ENCODE peak calls at places on chromosomes 1 and 21, in five cellular contexts. R is hepatocyte, Q is Peyer's patch, W is A673, D is right atrium auricular region. O is an unnamed sample.
A peak's percentile ranks its signal among the peaks of the same experiment; 100 is the strongest.

GRCh38 chr1:41639332-41639936 is 155.0 kb upstream of the EDN2 start:
- DNase-seq in R (no peak), Q (no peak), W (peak; percentile 56), D (no peak), O (peak; percentile 33)

GRCh38 chr1:67733741-67734690 is 49.0 kb downstream of the GADD45A start:
- DNase-seq in R (no peak), Q (no peak), W (no peak), D (no peak), O (peak; percentile 74)

GRCh38 chr21:46131721-46132651 is 23.4 kb downstream of the FTCD start:
- DNase-seq in R (no peak), Q (no peak), W (no peak), D (no peak), O (no peak)

GRCh38 chr1:220432408-220432807 is 95.5 kb upstream of the MARK1 start:
- DNase-seq in R (peak; percentile 51), Q (no peak), W (no peak), D (no peak), O (no peak)

GRCh38 chr1:86419277-86419903 is 4.6 kb upstream of the CLCA2 start:
- DNase-seq in R (peak; percentile 15), Q (no peak), W (peak; percentile 56), D (no peak), O (no peak)

GRCh38 chr1:185529673-185530072 is 204.5 kb upstream of the HMCN1 start:
- DNase-seq in R (no peak), Q (no peak), W (no peak), D (no peak), O (no peak)

GRCh38 chr1:223628233-223628632 is 37.3 kb downstream of the CAPN8 start:
- DNase-seq in R (peak; percentile 63), Q (no peak), W (peak; percentile 78), D (no peak), O (peak; percentile 56)

GRCh38 chr1:234515411-234515810 is 36.4 kb upstream of the TARBP1 start:
- DNase-seq in R (peak; percentile 44), Q (no peak), W (no peak), D (no peak), O (no peak)

GRCh38 chr21:14988760-14989159 is 76.0 kb downstream of the NRIP1 start:
- DNase-seq in R (no peak), Q (no peak), W (no peak), D (no peak), O (no peak)

GRCh38 chr1:119341372-119341947 is 27.1 kb upstream of the HAO2 start:
- DNase-seq in R (peak; percentile 34), Q (no peak), W (no peak), D (no peak), O (no peak)

GRCh38 chr1:150925080-150925479 is 1.1 kb upstream of the SETDB1 start:
- DNase-seq in R (no peak), Q (peak; percentile 38), W (no peak), D (no peak), O (no peak)

GRCh38 chr1:210477328-210477924 is 148.7 kb downstream of the HHAT start:
- DNase-seq in R (no peak), Q (no peak), W (no peak), D (no peak), O (no peak)

GRCh38 chr1:193104496-193104905 is 713 bp downstream of the GLRX2 start:
- DNase-seq in R (peak; percentile 70), Q (peak; percentile 38), W (peak; percentile 60), D (no peak), O (no peak)

GRCh38 chr1:19861034-19861433 is 21.2 kb upstream of the OTUD3 start:
- DNase-seq in R (peak; percentile 70), Q (no peak), W (peak; percentile 47), D (no peak), O (no peak)

GRCh38 chr1:33825506-33825905 is 38.4 kb upstream of the HMGB4 start:
- DNase-seq in R (no peak), Q (no peak), W (no peak), D (peak; percentile 21), O (peak; percentile 24)

GRCh38 chr1:53342735-53343470 is 15.0 kb upstream of the LRP8 start:
- DNase-seq in R (no peak), Q (no peak), W (no peak), D (no peak), O (no peak)

DNA sequence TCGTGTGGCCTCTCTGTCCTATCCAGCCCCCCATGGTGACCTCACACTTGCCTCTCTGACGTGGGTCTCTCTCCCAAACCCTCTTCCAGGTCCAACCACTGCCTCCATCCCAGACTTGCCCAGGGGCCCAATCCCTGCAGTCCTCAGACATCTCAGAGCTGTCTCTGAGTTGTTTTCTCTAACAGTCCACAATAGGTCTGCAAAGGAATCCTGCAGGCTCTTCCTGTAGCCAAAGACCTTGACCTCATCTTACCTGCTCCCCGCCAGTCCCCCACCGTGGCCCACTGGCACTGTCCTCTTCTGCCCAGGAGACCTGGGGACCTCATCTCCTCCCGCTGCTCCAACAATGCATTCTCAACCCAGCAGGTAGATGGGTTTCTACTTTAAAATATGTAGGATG is 10.0 kb downstream of the RNF187 start:
- DNase-seq in R (no peak), Q (no peak), W (no peak), D (no peak), O (no peak)
- H3K4me1 ChIP-seq in R (no peaks in the 10 kb centered on the region), Q (peaks cover 12% of the 10 kb centered on the region), W (peaks cover 3% of the 10 kb centered on the region), D (peaks cover 11% of the 10 kb centered on the region), O (peaks cover 4% of the 10 kb centered on the region)

DNA sequence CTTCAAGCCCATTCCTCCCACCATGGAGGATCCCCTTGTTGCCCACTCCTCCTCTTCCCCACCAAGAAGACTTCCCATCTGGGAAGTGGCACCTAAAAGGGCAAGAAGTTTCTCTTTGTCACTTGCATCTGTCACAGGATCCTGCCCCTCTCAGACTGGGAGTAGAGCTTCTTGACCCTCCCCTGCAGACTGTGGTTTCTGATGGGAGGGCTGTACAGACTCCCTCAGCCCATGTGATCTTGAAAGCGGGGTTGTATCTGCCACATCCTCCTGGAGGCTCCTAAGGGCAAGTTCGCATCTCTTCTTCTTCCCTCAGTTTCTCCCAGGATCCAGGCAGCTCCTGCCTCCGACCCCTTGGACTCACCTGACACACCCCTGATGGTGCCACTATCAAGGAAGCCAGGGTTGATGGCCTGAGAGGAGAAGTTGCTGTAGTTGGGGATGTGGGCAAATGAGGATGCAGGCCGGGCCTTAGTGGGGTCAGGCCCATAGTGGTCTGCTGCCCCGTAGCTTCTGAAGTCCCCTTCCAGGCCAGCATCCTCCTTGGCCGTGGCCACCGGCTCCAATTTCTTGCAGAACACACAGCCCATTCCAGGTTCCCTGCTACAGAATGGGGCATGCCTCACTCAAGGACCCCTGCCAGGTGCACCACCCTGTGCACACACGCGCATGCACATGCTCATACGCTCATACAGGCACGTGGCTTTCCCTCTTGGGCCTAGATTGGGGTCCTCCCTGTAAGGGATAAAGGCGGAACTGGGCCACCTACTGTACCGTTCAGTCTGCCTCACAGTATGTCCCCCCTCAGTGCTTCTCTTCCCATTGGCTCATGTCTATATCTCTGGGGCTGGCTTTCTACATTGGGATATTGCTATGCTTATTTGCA is 11.4 kb downstream of the FGR start:
- DNase-seq in R (no peak), Q (no peak), W (no peak), D (no peak), O (no peak)
- H3K4me3 ChIP-seq in R (no peak overlapping the region), Q (no peak overlapping the region), W (no peak overlapping the region), D (no peak overlapping the region), O (no peak overlapping the region)

GRCh38 chr1:12161662-12162458 is 4.9 kb upstream of the TNFRSF1B start:
- DNase-seq in R (peak; percentile 62), Q (peak; percentile 87), W (peak; percentile 44), D (peak; percentile 97), O (peak; percentile 89)
- H3K4me1 ChIP-seq in R (peaks cover 17% of the 10 kb centered on the region), Q (peaks cover 32% of the 10 kb centered on the region), W (no peaks in the 10 kb centered on the region), D (peaks cover 37% of the 10 kb centered on the region), O (peaks cover 18% of the 10 kb centered on the region)

DNA sequence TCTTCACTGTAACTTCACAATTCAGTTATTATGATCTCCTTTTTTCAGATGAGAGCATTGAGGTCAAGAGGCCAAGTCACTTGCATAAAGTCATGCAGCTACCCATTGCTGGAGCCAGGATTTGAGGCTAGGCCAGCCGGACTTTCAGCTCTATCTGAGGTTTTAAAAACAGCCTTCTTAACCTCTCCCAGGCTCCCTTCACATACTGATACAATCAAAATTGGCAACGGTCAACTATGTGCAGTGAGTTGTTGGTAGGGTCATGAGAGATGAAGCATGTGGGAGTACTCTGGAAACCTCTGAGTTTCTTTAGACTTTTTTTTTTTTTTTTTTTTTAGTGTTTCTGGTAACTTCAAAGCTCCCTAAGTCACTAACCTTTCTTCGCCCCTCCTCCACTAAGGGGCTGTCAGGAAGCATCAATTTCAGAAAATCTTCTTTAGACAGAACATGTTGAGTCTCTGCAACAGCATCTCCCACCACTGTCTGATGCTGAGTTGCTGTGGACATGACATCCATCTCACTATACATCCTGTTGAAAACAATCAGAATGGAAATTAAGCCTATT is 201.8 kb downstream of the SIPA1L2 start:
- DNase-seq in R (no peak), Q (no peak), W (no peak), D (no peak), O (no peak)
- H3K4me3 ChIP-seq in R (no peak overlapping the region), Q (no peak overlapping the region), W (no peak overlapping the region), D (no peak overlapping the region), O (no peak overlapping the region)

DNA sequence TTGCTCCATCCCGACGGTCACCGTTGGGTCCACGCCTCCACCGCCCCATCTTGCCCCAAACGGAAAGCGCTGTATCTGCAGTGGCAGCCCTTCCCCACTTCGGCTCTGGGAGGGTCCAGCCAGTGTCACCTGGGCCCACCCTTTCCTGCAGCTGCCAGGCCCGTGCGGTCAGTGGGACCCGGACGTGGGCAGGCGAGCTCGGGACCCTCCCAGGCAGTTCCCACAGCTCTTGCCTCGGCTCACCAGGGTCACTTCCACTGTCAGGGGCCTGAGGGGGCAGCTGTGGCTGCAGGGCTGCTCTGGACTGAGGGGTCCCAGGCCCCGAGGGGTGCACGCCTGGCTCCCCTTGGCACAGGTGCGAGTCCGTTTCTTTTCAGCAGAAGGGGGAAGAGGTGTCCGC is 80.7 kb downstream of the SKI start:
- DNase-seq in R (no peak), Q (no peak), W (no peak), D (no peak), O (no peak)
- H3K4me1 ChIP-seq in R (peaks cover 19% of the 10 kb centered on the region), Q (peaks cover 37% of the 10 kb centered on the region), W (peaks cover 44% of the 10 kb centered on the region), D (peaks cover 63% of the 10 kb centered on the region), O (peaks cover 18% of the 10 kb centered on the region)

DNA sequence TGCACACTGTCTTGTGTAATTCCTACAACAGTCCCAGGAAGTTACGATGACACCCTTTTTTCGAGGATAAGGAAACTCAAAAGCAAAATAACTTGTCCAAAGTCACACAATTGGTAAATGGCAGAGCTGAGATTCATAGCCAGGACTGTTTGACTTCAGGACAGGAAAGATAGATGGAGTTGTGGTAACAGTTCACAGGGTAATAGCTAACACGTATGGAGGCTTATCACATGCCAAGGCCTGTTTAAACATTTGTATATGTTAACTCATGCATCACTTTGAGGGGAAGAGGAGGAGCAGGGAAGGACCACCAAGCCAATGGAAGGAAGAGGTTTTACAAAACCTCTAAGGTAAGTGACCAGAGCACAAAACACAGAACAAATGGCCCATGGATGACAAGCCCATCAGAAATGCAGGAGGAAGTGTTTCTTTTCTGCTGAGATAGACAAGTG is 2.8 kb downstream of the DHCR24 start:
- DNase-seq in R (no peak), Q (no peak), W (no peak), D (no peak), O (no peak)
- H3K4me3 ChIP-seq in R (no peak overlapping the region), Q (no peak overlapping the region), W (peak overlapping the region; percentile 99), D (no peak overlapping the region), O (no peak overlapping the region)

DNA sequence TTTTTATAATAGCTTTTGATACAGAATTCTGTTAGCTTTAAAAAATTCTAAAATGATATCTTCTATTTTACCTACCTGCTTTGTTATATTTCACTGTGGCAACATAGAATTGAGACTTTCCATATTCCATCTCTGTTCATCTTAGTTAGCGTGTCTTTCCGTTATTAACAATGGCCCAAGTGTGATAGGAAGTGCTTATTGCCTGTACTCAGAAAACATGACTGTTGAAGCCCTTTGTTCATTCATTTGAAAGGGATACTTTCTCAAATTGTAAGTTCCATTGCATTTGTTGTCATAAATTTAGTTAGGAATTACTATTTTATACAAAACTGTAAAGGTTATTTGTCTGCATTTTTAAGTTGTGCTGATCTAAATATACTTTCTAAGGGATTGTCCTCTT is 73.1 kb downstream of the LAMC1 start:
- DNase-seq in R (no peak), Q (no peak), W (no peak), D (no peak), O (no peak)
- H3K4me1 ChIP-seq in R (peaks cover 56% of the 10 kb centered on the region), Q (peaks cover 27% of the 10 kb centered on the region), W (peaks cover 34% of the 10 kb centered on the region), D (peaks cover 62% of the 10 kb centered on the region), O (peaks cover 28% of the 10 kb centered on the region)

GRCh38 chr1:197198333-197198732 is 51.9 kb upstream of the ASPM start:
- DNase-seq in R (no peak), Q (no peak), W (no peak), D (no peak), O (no peak)
- H3K4me3 ChIP-seq in R (peak overlapping the region; percentile 84), Q (peak overlapping the region; percentile 14), W (peak overlapping the region; percentile 78), D (peak overlapping the region; percentile 94), O (no peak overlapping the region)